ENCODE peak calls at places on chromosomes 5 and 9, in nine cellular contexts. One of them, this sample, is unnamed.

GRCh38 chr5:147481376-147481775 is 28.5 kb downstream of the DPYSL3 start:
- DNase-seq in astrocyte: peak; percentile 98
- DNase-seq in body of pancreas: no peak
- DNase-seq in lower lobe of right lung: no peak
- DNase-seq in AG04450: peak; percentile 39
- DNase-seq in tibial artery: no peak
- DNase-seq in small intestine: no peak
- DNase-seq in MM.1S: no peak
- DNase-seq in colonic mucosa: no peak
- DNase-seq in this sample: no peak

GRCh38 chr5:15587941-15588340 is 88.0 kb downstream of the FBXL7 start:
- DNase-seq in astrocyte: peak; percentile 31
- DNase-seq in body of pancreas: no peak
- DNase-seq in lower lobe of right lung: no peak
- DNase-seq in AG04450: no peak
- DNase-seq in tibial artery: no peak
- DNase-seq in small intestine: no peak
- DNase-seq in MM.1S: no peak
- DNase-seq in colonic mucosa: no peak
- DNase-seq in this sample: no peak

GRCh38 chr9:73089304-73089985 is 62.2 kb upstream of the ANXA1 start:
- DNase-seq in astrocyte: no peak
- DNase-seq in body of pancreas: no peak
- DNase-seq in lower lobe of right lung: no peak
- DNase-seq in AG04450: no peak
- DNase-seq in tibial artery: no peak
- DNase-seq in small intestine: peak; percentile 47
- DNase-seq in MM.1S: no peak
- DNase-seq in colonic mucosa: no peak
- DNase-seq in this sample: no peak

GRCh38 chr5:154271466-154271865 is 80.9 kb downstream of the GALNT10 start:
- DNase-seq in astrocyte: no peak
- DNase-seq in body of pancreas: no peak
- DNase-seq in lower lobe of right lung: no peak
- DNase-seq in AG04450: no peak
- DNase-seq in tibial artery: no peak
- DNase-seq in small intestine: no peak
- DNase-seq in MM.1S: no peak
- DNase-seq in colonic mucosa: no peak
- DNase-seq in this sample: no peak

GRCh38 chr9:92561374-92562329 is 25.9 kb upstream of the ECM2 start:
- DNase-seq in astrocyte: peak; percentile 82
- DNase-seq in body of pancreas: no peak
- DNase-seq in lower lobe of right lung: no peak
- DNase-seq in AG04450: peak; percentile 32
- DNase-seq in tibial artery: no peak
- DNase-seq in small intestine: no peak
- DNase-seq in MM.1S: no peak
- DNase-seq in colonic mucosa: no peak
- DNase-seq in this sample: no peak

GRCh38 chr5:88245241-88245892 is 23.3 kb downstream of the TMEM161B start:
- DNase-seq in astrocyte: no peak
- DNase-seq in body of pancreas: no peak
- DNase-seq in lower lobe of right lung: no peak
- DNase-seq in AG04450: no peak
- DNase-seq in tibial artery: no peak
- DNase-seq in small intestine: no peak
- DNase-seq in MM.1S: no peak
- DNase-seq in colonic mucosa: no peak
- DNase-seq in this sample: no peak

GRCh38 chr5:87120518-87121314 is 147.0 kb upstream of the RASA1 start:
- DNase-seq in astrocyte: peak; percentile 97
- DNase-seq in body of pancreas: no peak
- DNase-seq in lower lobe of right lung: no peak
- DNase-seq in AG04450: peak; percentile 59
- DNase-seq in tibial artery: no peak
- DNase-seq in small intestine: peak; percentile 20
- DNase-seq in MM.1S: peak; percentile 74
- DNase-seq in colonic mucosa: no peak
- DNase-seq in this sample: no peak

GRCh38 chr9:115395511-115396021 is 277.6 kb upstream of the TNC start:
- DNase-seq in astrocyte: peak; percentile 54
- DNase-seq in body of pancreas: no peak
- DNase-seq in lower lobe of right lung: no peak
- DNase-seq in AG04450: peak; percentile 20
- DNase-seq in tibial artery: no peak
- DNase-seq in small intestine: no peak
- DNase-seq in MM.1S: no peak
- DNase-seq in colonic mucosa: no peak
- DNase-seq in this sample: no peak

GRCh38 chr9:122821278-122821952 is 7.0 kb downstream of the PDCL start:
- DNase-seq in astrocyte: no peak
- DNase-seq in body of pancreas: no peak
- DNase-seq in lower lobe of right lung: peak; percentile 82
- DNase-seq in AG04450: no peak
- DNase-seq in tibial artery: peak; percentile 72
- DNase-seq in small intestine: peak; percentile 5
- DNase-seq in MM.1S: no peak
- DNase-seq in colonic mucosa: peak; percentile 44
- DNase-seq in this sample: peak; percentile 71

GRCh38 chr9:121286973-121287721 is 19.2 kb downstream of the GSN start:
- DNase-seq in astrocyte: peak; percentile 89
- DNase-seq in body of pancreas: peak; percentile 64
- DNase-seq in lower lobe of right lung: peak; percentile 78
- DNase-seq in AG04450: peak; percentile 80
- DNase-seq in tibial artery: peak; percentile 95
- DNase-seq in small intestine: peak; percentile 94
- DNase-seq in MM.1S: no peak
- DNase-seq in colonic mucosa: peak; percentile 91
- DNase-seq in this sample: peak; percentile 90

GRCh38 chr5:10353241-10354047 is at the start of gene MARCHF6:
- DNase-seq in astrocyte: peak; percentile 79
- DNase-seq in body of pancreas: peak; percentile 98
- DNase-seq in lower lobe of right lung: peak; percentile 97
- DNase-seq in AG04450: peak; percentile 66
- DNase-seq in tibial artery: peak; percentile 96
- DNase-seq in small intestine: peak; percentile 96
- DNase-seq in MM.1S: peak; percentile 97
- DNase-seq in colonic mucosa: peak; percentile 97
- DNase-seq in this sample: peak; percentile 94

GRCh38 chr5:108560581-108560980 is 178.7 kb upstream of the FBXL17 start:
- DNase-seq in astrocyte: peak; percentile 79
- DNase-seq in body of pancreas: no peak
- DNase-seq in lower lobe of right lung: no peak
- DNase-seq in AG04450: peak; percentile 93
- DNase-seq in tibial artery: no peak
- DNase-seq in small intestine: no peak
- DNase-seq in MM.1S: no peak
- DNase-seq in colonic mucosa: no peak
- DNase-seq in this sample: no peak

GRCh38 chr9:135512241-135512603 is 9.0 kb upstream of the LCN1 start:
- DNase-seq in astrocyte: no peak
- DNase-seq in body of pancreas: no peak
- DNase-seq in lower lobe of right lung: no peak
- DNase-seq in AG04450: no peak
- DNase-seq in tibial artery: peak; percentile 20
- DNase-seq in small intestine: no peak
- DNase-seq in MM.1S: no peak
- DNase-seq in colonic mucosa: no peak
- DNase-seq in this sample: no peak

GRCh38 chr5:109496112-109496511 is 86.3 kb upstream of the PJA2 start:
- DNase-seq in astrocyte: no peak
- DNase-seq in body of pancreas: no peak
- DNase-seq in lower lobe of right lung: no peak
- DNase-seq in AG04450: no peak
- DNase-seq in tibial artery: no peak
- DNase-seq in small intestine: no peak
- DNase-seq in MM.1S: no peak
- DNase-seq in colonic mucosa: no peak
- DNase-seq in this sample: no peak

GRCh38 chr9:74653437-74654080 is 156.4 kb downstream of the RORB start:
- DNase-seq in astrocyte: no peak
- DNase-seq in body of pancreas: no peak
- DNase-seq in lower lobe of right lung: no peak
- DNase-seq in AG04450: no peak
- DNase-seq in tibial artery: no peak
- DNase-seq in small intestine: no peak
- DNase-seq in MM.1S: no peak
- DNase-seq in colonic mucosa: no peak
- DNase-seq in this sample: no peak

GRCh38 chr9:93468763-93469456 is 15.5 kb upstream of the FAM120AOS start:
- DNase-seq in astrocyte: no peak
- DNase-seq in body of pancreas: no peak
- DNase-seq in lower lobe of right lung: no peak
- DNase-seq in AG04450: no peak
- DNase-seq in tibial artery: no peak
- DNase-seq in small intestine: peak; percentile 77
- DNase-seq in MM.1S: no peak
- DNase-seq in colonic mucosa: peak; percentile 71
- DNase-seq in this sample: peak; percentile 30

GRCh38 chr9:90907790-90908189 is 106.2 kb downstream of the SYK start:
- DNase-seq in astrocyte: no peak
- DNase-seq in body of pancreas: no peak
- DNase-seq in lower lobe of right lung: no peak
- DNase-seq in AG04450: no peak
- DNase-seq in tibial artery: no peak
- DNase-seq in small intestine: no peak
- DNase-seq in MM.1S: no peak
- DNase-seq in colonic mucosa: no peak
- DNase-seq in this sample: no peak

GRCh38 chr5:155380480-155380879 is 366.9 kb downstream of the KIF4B start:
- DNase-seq in astrocyte: no peak
- DNase-seq in body of pancreas: no peak
- DNase-seq in lower lobe of right lung: no peak
- DNase-seq in AG04450: no peak
- DNase-seq in tibial artery: no peak
- DNase-seq in small intestine: no peak
- DNase-seq in MM.1S: no peak
- DNase-seq in colonic mucosa: no peak
- DNase-seq in this sample: no peak

GRCh38 chr5:3602713-3603502 is 7.3 kb downstream of the IRX1 start:
- DNase-seq in astrocyte: peak; percentile 34
- DNase-seq in body of pancreas: peak; percentile 30
- DNase-seq in lower lobe of right lung: peak; percentile 68
- DNase-seq in AG04450: no peak
- DNase-seq in tibial artery: no peak
- DNase-seq in small intestine: peak; percentile 5
- DNase-seq in MM.1S: no peak
- DNase-seq in colonic mucosa: no peak
- DNase-seq in this sample: no peak

GRCh38 chr9:125815568-125815967 is 68.4 kb downstream of the PBX3 start:
- DNase-seq in astrocyte: peak; percentile 81
- DNase-seq in body of pancreas: no peak
- DNase-seq in lower lobe of right lung: no peak
- DNase-seq in AG04450: no peak
- DNase-seq in tibial artery: no peak
- DNase-seq in small intestine: no peak
- DNase-seq in MM.1S: no peak
- DNase-seq in colonic mucosa: no peak
- DNase-seq in this sample: no peak

GRCh38 chr5:36494756-36495637 is 111.4 kb upstream of the SLC1A3 start:
- DNase-seq in astrocyte: peak; percentile 89
- DNase-seq in body of pancreas: no peak
- DNase-seq in lower lobe of right lung: no peak
- DNase-seq in AG04450: no peak
- DNase-seq in tibial artery: no peak
- DNase-seq in small intestine: no peak
- DNase-seq in MM.1S: no peak
- DNase-seq in colonic mucosa: no peak
- DNase-seq in this sample: no peak

DNA sequence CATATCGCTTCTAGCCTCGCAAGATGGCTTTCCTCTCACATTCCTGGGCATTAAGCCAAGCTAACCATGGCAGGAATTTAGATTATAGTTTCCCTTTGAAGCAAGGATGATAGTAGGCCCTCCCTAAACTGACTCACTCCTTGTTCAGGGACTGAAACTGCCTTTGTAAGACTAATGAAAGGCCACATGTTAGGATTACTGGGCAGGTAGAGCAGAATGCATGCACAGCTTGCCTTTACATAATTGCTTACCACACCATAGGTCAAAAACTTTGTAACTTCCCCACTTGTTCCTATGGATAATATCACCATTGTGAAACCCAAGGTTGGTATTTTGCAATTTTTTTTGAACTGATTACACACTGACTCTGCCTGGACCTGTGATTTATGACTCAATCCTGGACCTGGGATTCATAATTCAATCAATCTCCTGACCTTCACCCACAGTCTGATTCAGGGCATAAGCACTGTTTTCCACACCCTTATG is 41.0 kb upstream of the PRDM9 start:
- DNase-seq in astrocyte: peak; percentile 16
- DNase-seq in body of pancreas: no peak
- DNase-seq in lower lobe of right lung: no peak
- DNase-seq in AG04450: no peak
- DNase-seq in tibial artery: no peak
- DNase-seq in small intestine: no peak
- DNase-seq in MM.1S: no peak
- DNase-seq in colonic mucosa: no peak
- DNase-seq in this sample: no peak
- H3K27ac ChIP-seq in astrocyte: no peak overlapping the region
- H3K27ac ChIP-seq in body of pancreas: no peak overlapping the region
- H3K27ac ChIP-seq in lower lobe of right lung: no peak overlapping the region
- H3K27ac ChIP-seq in AG04450: no peak overlapping the region
- H3K27ac ChIP-seq in tibial artery: no peak overlapping the region
- H3K27ac ChIP-seq in small intestine: no peak overlapping the region
- H3K27ac ChIP-seq in MM.1S: no peak overlapping the region
- H3K27ac ChIP-seq in colonic mucosa: no peak overlapping the region
- H3K27ac ChIP-seq in this sample: no peak overlapping the region

GRCh38 chr9:133137451-133138231 is 16.6 kb upstream of the RALGDS start:
- DNase-seq in astrocyte: no peak
- DNase-seq in body of pancreas: peak; percentile 76
- DNase-seq in lower lobe of right lung: peak; percentile 85
- DNase-seq in AG04450: no peak
- DNase-seq in tibial artery: no peak
- DNase-seq in small intestine: no peak
- DNase-seq in MM.1S: no peak
- DNase-seq in colonic mucosa: no peak
- DNase-seq in this sample: no peak
- H3K27ac ChIP-seq in astrocyte: no peak overlapping the region
- H3K27ac ChIP-seq in body of pancreas: peak overlapping the region; percentile 80
- H3K27ac ChIP-seq in lower lobe of right lung: peak overlapping the region; percentile 93
- H3K27ac ChIP-seq in AG04450: no peak overlapping the region
- H3K27ac ChIP-seq in tibial artery: no peak overlapping the region
- H3K27ac ChIP-seq in small intestine: peak overlapping the region; percentile 72
- H3K27ac ChIP-seq in MM.1S: no peak overlapping the region
- H3K27ac ChIP-seq in colonic mucosa: peak overlapping the region; percentile 35
- H3K27ac ChIP-seq in this sample: peak overlapping the region; percentile 7

GRCh38 chr5:41447761-41448510 is 62.5 kb downstream of the PLCXD3 start:
- DNase-seq in astrocyte: no peak
- DNase-seq in body of pancreas: no peak
- DNase-seq in lower lobe of right lung: no peak
- DNase-seq in AG04450: no peak
- DNase-seq in tibial artery: no peak
- DNase-seq in small intestine: no peak
- DNase-seq in MM.1S: no peak
- DNase-seq in colonic mucosa: no peak
- DNase-seq in this sample: no peak
- H3K27ac ChIP-seq in astrocyte: no peak overlapping the region
- H3K27ac ChIP-seq in body of pancreas: no peak overlapping the region
- H3K27ac ChIP-seq in lower lobe of right lung: no peak overlapping the region
- H3K27ac ChIP-seq in AG04450: no peak overlapping the region
- H3K27ac ChIP-seq in tibial artery: no peak overlapping the region
- H3K27ac ChIP-seq in small intestine: no peak overlapping the region
- H3K27ac ChIP-seq in MM.1S: no peak overlapping the region
- H3K27ac ChIP-seq in colonic mucosa: no peak overlapping the region
- H3K27ac ChIP-seq in this sample: no peak overlapping the region

GRCh38 chr5:125699860-125700259 is 723.3 kb upstream of the GRAMD2B start:
- DNase-seq in astrocyte: no peak
- DNase-seq in body of pancreas: no peak
- DNase-seq in lower lobe of right lung: no peak
- DNase-seq in AG04450: no peak
- DNase-seq in tibial artery: no peak
- DNase-seq in small intestine: no peak
- DNase-seq in MM.1S: no peak
- DNase-seq in colonic mucosa: no peak
- DNase-seq in this sample: no peak
- H3K27ac ChIP-seq in astrocyte: no peak overlapping the region
- H3K27ac ChIP-seq in body of pancreas: peak overlapping the region; percentile 77
- H3K27ac ChIP-seq in lower lobe of right lung: peak overlapping the region; percentile 34
- H3K27ac ChIP-seq in AG04450: no peak overlapping the region
- H3K27ac ChIP-seq in tibial artery: no peak overlapping the region
- H3K27ac ChIP-seq in small intestine: no peak overlapping the region
- H3K27ac ChIP-seq in MM.1S: no peak overlapping the region
- H3K27ac ChIP-seq in colonic mucosa: peak overlapping the region; percentile 23
- H3K27ac ChIP-seq in this sample: no peak overlapping the region

This sample was measured in uterus.